ENCODE peak calls at places on chromosome 6, in five cellular contexts. K is iris pigment epithelial cell, S is anterior cingulate cortex, T is mammary epithelial cell, X is posterior cingulate gyrus. Z is an unnamed sample.
A peak's percentile ranks its signal among the peaks of the same experiment; 100 is the strongest.

GRCh38 chr6:132388291-132388690 is 13.0 kb downstream of the MOXD1 start:
- DNase-seq in X (no peak), T (peak; percentile 12), K (no peak), S (no peak), Z (no peak)

GRCh38 chr6:34035161-34035560 is 110.7 kb downstream of the GRM4 start:
- DNase-seq in K (no peak), S (no peak), X (no peak), T (no peak), Z (no peak)

GRCh38 chr6:118263929-118264486 is 284.1 kb upstream of the PLN start:
- DNase-seq in S (no peak), T (no peak), K (peak; percentile 15), X (no peak), Z (peak; percentile 80)

GRCh38 chr6:153129873-153130514 is 1.1 kb downstream of the RGS17 start:
- DNase-seq in K (peak; percentile 31), X (peak; percentile 83), T (peak; percentile 34), S (peak; percentile 12), Z (no peak)

GRCh38 chr6:786946-787763 is 94.2 kb upstream of the EXOC2 start:
- DNase-seq in T (no peak), S (no peak), X (no peak), K (no peak), Z (no peak)

GRCh38 chr6:138107752-138108592 is 753 bp upstream of the PERP start:
- DNase-seq in K (no peak), S (no peak), T (peak; percentile 55), X (no peak), Z (no peak)

GRCh38 chr6:141969201-141969600 is 163.5 kb upstream of the GJE1 start:
- DNase-seq in X (no peak), T (no peak), S (no peak), K (peak; percentile 49), Z (no peak)

GRCh38 chr6:43219119-43219518 is 10.2 kb downstream of the DNPH1 start:
- DNase-seq in K (no peak), S (no peak), T (no peak), X (no peak), Z (peak; percentile 21)

GRCh38 chr6:29651413-29652197 is 5.3 kb upstream of the MOG start:
- DNase-seq in K (peak; percentile 38), S (no peak), X (no peak), T (no peak), Z (no peak)

GRCh38 chr6:45293306-45293705 is 34.8 kb upstream of the RUNX2 start:
- DNase-seq in S (no peak), T (no peak), K (no peak), X (no peak), Z (no peak)

GRCh38 chr6:1242439-1242838 is 69.5 kb upstream of the FOXQ1 start:
- DNase-seq in K (peak; percentile 33), X (no peak), T (no peak), S (no peak), Z (no peak)

GRCh38 chr6:130138116-130138908 is 84.4 kb downstream of the SAMD3 start:
- DNase-seq in S (no peak), X (no peak), T (no peak), K (no peak), Z (no peak)

GRCh38 chr6:47016236-47016635 is 25.9 kb downstream of the ADGRF1 start:
- DNase-seq in K (no peak), X (no peak), T (no peak), S (no peak), Z (peak; percentile 52)

GRCh38 chr6:31128093-31128676 is 7.9 kb upstream of the CDSN start:
- DNase-seq in K (peak; percentile 28), T (peak; percentile 46), S (no peak), X (no peak), Z (peak; percentile 43)

GRCh38 chr6:116536216-116536621 is 9.3 kb downstream of the TRAPPC3L start:
- DNase-seq in X (no peak), S (no peak), K (peak; percentile 66), T (peak; percentile 89), Z (peak; percentile 67)

GRCh38 chr6:36120539-36120938 is 9.8 kb upstream of the MAPK13 start:
- DNase-seq in S (no peak), K (no peak), T (no peak), X (no peak), Z (no peak)

GRCh38 chr6:81766482-81767069 is 14.1 kb upstream of the TENT5A start:
- DNase-seq in X (no peak), T (peak; percentile 76), S (no peak), K (peak; percentile 93), Z (peak; percentile 45)